ENCODE peak calls at places on chromosomes 6 and 20, in seven cellular contexts. G is cardiac muscle cell, S is tibial artery, F is K562, D is breast epithelium, K is body of pancreas, E is transverse colon. M is an unnamed sample.

GRCh38 chr6:132065556-132065955 is 114.4 kb upstream of the CCN2 start:
- DNase-seq in G (no peak), S (no peak), F (no peak), D (no peak), K (no peak), E (no peak), M (no peak)

GRCh38 chr6:31792741-31793140 is 2.8 kb downstream of the VARS1 start:
- DNase-seq in G (peak; percentile 18), S (no peak), F (peak; percentile 60), D (no peak), K (no peak), E (no peak), M (no peak)

GRCh38 chr6:79734374-79734773 is 103.2 kb downstream of the SH3BGRL2 start:
- DNase-seq in G (no peak), S (no peak), F (no peak), D (no peak), K (no peak), E (no peak), M (no peak)

GRCh38 chr6:152351110-152351509 is 286.1 kb downstream of the SYNE1 start:
- DNase-seq in G (no peak), S (no peak), F (no peak), D (no peak), K (no peak), E (no peak), M (no peak)

GRCh38 chr20:35015863-35016193 is 60.2 kb downstream of the MYH7B start:
- DNase-seq in G (no peak), S (no peak), F (no peak), D (no peak), K (no peak), E (no peak), M (no peak)

GRCh38 chr6:106039836-106040592 is 46.1 kb upstream of the PRDM1 start:
- DNase-seq in G (no peak), S (no peak), F (no peak), D (no peak), K (no peak), E (no peak), M (peak; percentile 70)

GRCh38 chr6:84525907-84526306 is 238.5 kb downstream of the TBX18 start:
- DNase-seq in G (no peak), S (no peak), F (no peak), D (no peak), K (no peak), E (no peak), M (no peak)

GRCh38 chr20:1326031-1326930 is 2.7 kb downstream of the SDCBP2 start:
- DNase-seq in G (peak; percentile 68), S (peak; percentile 41), F (no peak), D (no peak), K (peak; percentile 4), E (peak; percentile 33), M (no peak)

GRCh38 chr6:90088009-90088408 is 193.7 kb downstream of the GJA10 start:
- DNase-seq in G (peak; percentile 71), S (no peak), F (no peak), D (no peak), K (no peak), E (no peak), M (no peak)

GRCh38 chr6:162118706-162119105 is 608.9 kb downstream of the PRKN start:
- DNase-seq in G (no peak), S (no peak), F (no peak), D (no peak), K (no peak), E (no peak), M (no peak)

GRCh38 chr6:162124710-162125435 is 602.7 kb downstream of the PRKN start:
- DNase-seq in G (no peak), S (no peak), F (no peak), D (no peak), K (no peak), E (no peak), M (no peak)

GRCh38 chr6:162125659-162126058 is 601.9 kb downstream of the PRKN start:
- DNase-seq in G (no peak), S (no peak), F (no peak), D (no peak), K (no peak), E (no peak), M (no peak)

GRCh38 chr6:162119349-162119748 is 608.2 kb downstream of the PRKN start:
- DNase-seq in G (peak; percentile 61), S (peak; percentile 42), F (no peak), D (no peak), K (no peak), E (peak; percentile 10), M (no peak)

DNA sequence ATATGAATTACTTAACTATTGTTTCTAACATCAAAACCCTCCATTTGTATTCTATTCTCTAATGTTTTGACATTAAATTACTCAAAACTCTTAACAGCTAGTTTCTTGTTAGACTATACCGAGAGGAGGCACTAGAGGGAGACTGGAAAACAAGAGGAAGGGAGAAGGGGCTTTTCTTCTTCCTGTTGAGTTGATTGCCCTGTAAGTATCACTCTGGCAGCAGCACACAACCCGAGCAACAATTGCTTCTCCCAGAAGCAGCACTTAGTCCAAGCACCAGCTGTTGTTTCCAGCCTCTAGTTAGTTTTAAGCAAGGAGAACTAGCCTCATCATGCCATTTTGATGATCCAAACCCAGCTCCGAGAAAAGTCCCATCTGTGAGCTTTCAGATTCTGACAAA is 603.8 kb downstream of the PRKN start:
- DNase-seq in G (peak; percentile 40), S (no peak), F (no peak), D (no peak), K (no peak), E (no peak), M (no peak)
- TF ChIP-seq CTCF in G (peak; percentile 48), S (no peak), F (no peak), D (no peak), K (no peak), E (no peak), M (peak; percentile 49)

DNA sequence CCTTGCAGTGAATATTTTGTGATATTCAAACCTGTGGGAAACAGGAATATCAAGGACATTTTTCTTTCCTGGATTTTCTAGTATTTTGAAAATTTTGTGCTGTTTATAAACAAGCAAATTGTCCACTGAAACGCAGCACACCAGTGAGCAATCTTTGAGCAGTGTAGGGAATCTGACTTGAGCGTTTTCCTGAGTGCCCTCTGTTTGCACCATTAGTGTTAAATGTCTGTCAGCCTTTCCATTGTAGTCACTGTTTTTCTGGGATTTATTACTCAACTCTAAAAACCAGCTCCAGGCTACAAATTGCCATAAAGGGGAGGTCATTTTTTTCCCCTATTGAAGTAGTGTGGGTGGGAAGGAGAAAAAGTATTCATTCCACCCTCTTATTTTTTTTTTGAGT is 51.6 kb downstream of the TSHZ2 start:
- DNase-seq in G (no peak), S (no peak), F (no peak), D (no peak), K (no peak), E (no peak), M (no peak)
- H3K4me3 ChIP-seq in G (no peak overlapping the region), S (no peak overlapping the region), F (no peak overlapping the region), D (no peak overlapping the region), K (no peak overlapping the region), E (no peak overlapping the region), M (no peak overlapping the region)

GRCh38 chr6:108758884-108759283 is 89.3 kb upstream of the ARMC2 start:
- DNase-seq in G (no peak), S (no peak), F (no peak), D (no peak), K (no peak), E (no peak), M (no peak)
- H3K9me3 ChIP-seq in G (no peaks in the 10 kb centered on the region), S (no peaks in the 10 kb centered on the region), F (no peaks in the 10 kb centered on the region), D (no peaks in the 10 kb centered on the region), K (no peaks in the 10 kb centered on the region), E (no peaks in the 10 kb centered on the region), M (no peaks in the 10 kb centered on the region)

DNA sequence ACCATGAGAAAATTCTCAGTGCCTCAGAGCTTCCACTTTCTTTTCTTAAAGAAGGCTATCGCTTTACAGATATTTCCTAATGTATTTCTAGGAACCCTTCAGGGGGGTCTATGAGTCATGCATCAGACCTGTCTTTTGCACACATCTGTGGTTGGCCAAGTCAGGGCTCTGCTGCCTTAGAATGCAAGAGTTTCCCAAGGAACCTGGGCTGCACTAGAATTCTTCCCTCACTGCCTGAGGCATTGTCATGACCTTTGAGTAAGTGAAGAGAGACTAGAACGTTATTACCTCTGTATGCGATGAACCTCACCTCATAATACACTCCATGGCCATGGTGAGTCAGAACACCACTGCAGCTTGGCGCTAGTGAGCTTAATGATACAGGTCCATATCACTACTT is 365.0 kb upstream of the ID4 start:
- DNase-seq in G (peak; percentile 96), S (no peak), F (no peak), D (no peak), K (no peak), E (no peak), M (no peak)
- TF ChIP-seq CTCF in G (no peak), S (no peak), F (no peak), D (no peak), K (no peak), E (no peak), M (no peak)

GRCh38 chr6:163579111-163579879 is 164.8 kb downstream of the QKI start:
- DNase-seq in G (no peak), S (no peak), F (peak; percentile 86), D (no peak), K (no peak), E (no peak), M (no peak)

GRCh38 chr6:163583558-163583957 is 169.0 kb downstream of the QKI start:
- DNase-seq in G (no peak), S (no peak), F (no peak), D (no peak), K (no peak), E (no peak), M (no peak)

GRCh38 chr6:163577404-163577803 is 162.9 kb downstream of the QKI start:
- DNase-seq in G (no peak), S (no peak), F (no peak), D (no peak), K (no peak), E (no peak), M (no peak)

GRCh38 chr6:163580311-163581030 is 166.0 kb downstream of the QKI start:
- DNase-seq in G (no peak), S (no peak), F (no peak), D (no peak), K (no peak), E (no peak), M (no peak)

GRCh38 chr6:163579880-163580295 is 165.4 kb downstream of the QKI start:
- DNase-seq in G (no peak), S (no peak), F (peak; percentile 70), D (no peak), K (no peak), E (no peak), M (no peak)
- H3K4me3 ChIP-seq in G (no peak overlapping the region), S (no peak overlapping the region), F (no peak overlapping the region), D (no peak overlapping the region), K (no peak overlapping the region), E (no peak overlapping the region), M (no peak overlapping the region)

GRCh38 chr20:56195946-56196345 is 52.6 kb upstream of the MC3R start:
- DNase-seq in G (no peak), S (no peak), F (no peak), D (no peak), K (no peak), E (no peak), M (no peak)

DNA sequence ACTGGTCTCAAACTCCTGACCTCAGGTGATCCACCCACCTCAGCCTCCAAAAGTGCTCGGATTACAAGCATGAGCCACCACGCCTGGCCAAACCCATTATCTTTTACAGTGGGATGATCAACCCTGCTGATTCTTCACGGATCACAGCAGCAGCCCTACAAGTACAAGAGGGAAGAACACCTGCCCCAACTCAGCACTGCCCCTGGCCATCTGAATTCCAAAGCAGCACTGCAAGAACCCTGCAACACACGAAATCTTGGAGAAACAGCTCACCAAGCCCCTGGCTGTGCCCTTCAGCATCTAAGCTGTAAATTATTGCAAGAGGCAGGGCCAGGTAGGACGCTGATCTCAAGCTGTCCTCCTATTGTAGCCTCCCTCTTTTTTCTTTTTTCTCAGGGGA is 54.5 kb upstream of the MC3R start:
- DNase-seq in G (no peak), S (no peak), F (no peak), D (no peak), K (no peak), E (no peak), M (no peak)
- H3K9me3 ChIP-seq in G (no peaks in the 10 kb centered on the region), S (no peaks in the 10 kb centered on the region), F (no peaks in the 10 kb centered on the region), D (no peaks in the 10 kb centered on the region), K (peaks cover under 1% of the 10 kb centered on the region), E (no peaks in the 10 kb centered on the region), M (no peaks in the 10 kb centered on the region)

M was measured in WERI-Rb-1.